ENCODE peak calls at places on chromosome 4, in eight cellular contexts. N is T-helper 1 cell, O is H9, H is left lung, A is lower leg skin, R is coronary artery, W is iris pigment epithelial cell, Z is endothelial cell. D is an unnamed sample.

GRCh38 chr4:74900862-74901261 is 32.1 kb upstream of the PARM1 start:
- DNase-seq in N (no peak), A (no peak), H (no peak), R (no peak), Z (no peak), W (no peak), O (no peak), D (no peak)

GRCh38 chr4:55215087-55215486 is 89.7 kb upstream of the KDR start:
- DNase-seq in W (no peak), O (no peak), Z (no peak), N (no peak), H (no peak), R (no peak), A (no peak), D (no peak)

GRCh38 chr4:36761625-36762024 is 480.2 kb downstream of the DTHD1 start:
- DNase-seq in R (no peak), A (no peak), Z (no peak), N (no peak), O (no peak), W (no peak), H (no peak), D (no peak)

GRCh38 chr4:101345271-101345595 is 2.1 kb downstream of the PPP3CA start:
- DNase-seq in O (no peak), W (peak; percentile 30), R (no peak), H (no peak), A (no peak), Z (peak; percentile 14), N (no peak), D (no peak)

GRCh38 chr4:55398461-55398860 is 2.7 kb downstream of the TMEM165 start:
- DNase-seq in N (no peak), A (no peak), O (no peak), Z (no peak), R (no peak), W (peak; percentile 61), H (no peak), D (peak; percentile 29)

GRCh38 chr4:186839122-186840037 is 115.7 kb upstream of the FAT1 start:
- DNase-seq in A (no peak), R (no peak), O (no peak), H (no peak), N (no peak), W (peak; percentile 94), Z (no peak), D (peak; percentile 64)

GRCh38 chr4:123564758-123565346 is 168.3 kb downstream of the SPRY1 start:
- DNase-seq in H (no peak), Z (peak; percentile 62), O (peak; percentile 78), N (peak; percentile 14), R (no peak), A (no peak), W (peak; percentile 85), D (peak; percentile 65)

GRCh38 chr4:8618961-8619720 is 26.6 kb downstream of the CPZ start:
- DNase-seq in Z (no peak), A (no peak), N (no peak), H (peak; percentile 70), O (no peak), W (no peak), R (no peak), D (no peak)

GRCh38 chr4:6619466-6620255 is 20.8 kb upstream of the MRFAP1 start:
- DNase-seq in A (no peak), R (no peak), Z (no peak), W (no peak), O (no peak), H (no peak), N (no peak), D (no peak)

GRCh38 chr4:184103755-184104367 is 113.8 kb downstream of the ENPP6 start:
- DNase-seq in H (no peak), W (no peak), N (no peak), R (no peak), A (no peak), Z (no peak), O (no peak), D (no peak)

GRCh38 chr4:20422398-20422797 is 170.7 kb downstream of the SLIT2 start:
- DNase-seq in W (peak; percentile 63), O (peak; percentile 73), H (no peak), Z (peak; percentile 69), A (no peak), R (no peak), N (no peak), D (peak; percentile 60)

GRCh38 chr4:7419961-7420660 is 14.6 kb downstream of the PSAPL1 start:
- DNase-seq in Z (no peak), A (no peak), R (peak; percentile 46), N (no peak), W (no peak), O (peak; percentile 26), H (no peak), D (no peak)

GRCh38 chr4:99979872-99980271 is 29.8 kb upstream of the H2AZ1 start:
- DNase-seq in Z (no peak), R (no peak), O (no peak), N (no peak), W (peak; percentile 50), A (no peak), H (no peak), D (no peak)

GRCh38 chr4:4780634-4781287 is 78.7 kb upstream of the MSX1 start:
- DNase-seq in O (no peak), W (peak; percentile 74), R (no peak), A (peak; percentile 23), H (no peak), N (no peak), Z (no peak), D (peak; percentile 24)

GRCh38 chr4:2286904-2287593 is 25.1 kb upstream of the MXD4 start:
- DNase-seq in W (no peak), O (peak; percentile 27), R (no peak), Z (no peak), H (peak; percentile 49), A (no peak), N (no peak), D (no peak)

GRCh38 chr4:153257151-153257620 is 52.9 kb downstream of the TRIM2 start:
- DNase-seq in N (no peak), R (no peak), Z (peak; percentile 24), W (peak; percentile 81), O (peak; percentile 77), A (no peak), H (no peak), D (peak; percentile 63)

GRCh38 chr4:184476660-184477059 is 2.3 kb upstream of the IRF2 start:
- DNase-seq in H (no peak), A (no peak), O (no peak), R (no peak), N (no peak), W (no peak), Z (no peak), D (no peak)

GRCh38 chr4:108492816-108493595 is 127.4 kb upstream of the RPL34 start:
- DNase-seq in Z (peak; percentile 42), O (peak; percentile 75), A (no peak), W (peak; percentile 19), R (no peak), N (no peak), H (no peak), D (no peak)

GRCh38 chr4:64368741-64369140 is 40.5 kb downstream of the TECRL start:
- DNase-seq in N (no peak), Z (no peak), H (no peak), A (no peak), R (no peak), O (no peak), W (no peak), D (no peak)

GRCh38 chr4:97498875-97499274 is 644.4 kb downstream of the STPG2 start:
- DNase-seq in W (peak; percentile 53), Z (no peak), H (no peak), N (no peak), A (no peak), O (no peak), R (no peak), D (peak; percentile 64)

GRCh38 chr4:148397006-148397673 is 45.1 kb downstream of the NR3C2 start:
- DNase-seq in Z (no peak), W (no peak), R (no peak), O (no peak), H (no peak), A (no peak), N (no peak), D (no peak)

GRCh38 chr4:16294455-16294854 is 68.2 kb upstream of the TAPT1 start:
- DNase-seq in R (no peak), N (no peak), W (peak; percentile 48), Z (no peak), O (no peak), A (no peak), H (no peak), D (peak; percentile 16)

GRCh38 chr4:74109894-74110605 is 11.1 kb upstream of the CXCL2 start:
- DNase-seq in H (no peak), R (no peak), A (no peak), N (no peak), W (peak; percentile 89), O (no peak), Z (no peak), D (peak; percentile 91)

GRCh38 chr4:119550857-119551532 is 77.6 kb downstream of the PDE5A start:
- DNase-seq in O (no peak), N (no peak), Z (no peak), A (no peak), R (no peak), H (no peak), W (peak; percentile 73), D (no peak)

GRCh38 chr4:89438102-89438831 is 130.7 kb upstream of the GPRIN3 start:
- DNase-seq in N (peak; percentile 35), Z (no peak), A (peak; percentile 14), W (peak; percentile 51), R (no peak), O (peak; percentile 76), H (no peak), D (peak; percentile 57)

GRCh38 chr4:140004580-140005314 is 149.2 kb downstream of the MAML3 start:
- DNase-seq in Z (peak; percentile 39), A (no peak), R (no peak), N (no peak), O (peak; percentile 60), W (peak; percentile 52), H (peak; percentile 78), D (peak; percentile 39)

GRCh38 chr4:174156239-174156826 is 127.1 kb downstream of the FBXO8 start:
- DNase-seq in A (no peak), W (peak; percentile 53), Z (no peak), H (no peak), N (no peak), R (no peak), O (no peak), D (peak; percentile 54)

GRCh38 chr4:26995316-26995715 is 134.7 kb downstream of the STIM2 start:
- DNase-seq in Z (no peak), H (no peak), R (no peak), N (no peak), O (no peak), A (no peak), W (no peak), D (no peak)

GRCh38 chr4:84384801-84385582 is 114.1 kb downstream of the NKX6-1 start:
- DNase-seq in H (no peak), W (no peak), N (no peak), R (no peak), A (no peak), O (no peak), Z (no peak), D (no peak)

GRCh38 chr4:1594871-1595788 is 89.0 kb downstream of the FAM53A start:
- DNase-seq in W (no peak), O (no peak), H (peak; percentile 50), Z (no peak), A (no peak), R (no peak), N (peak; percentile 7), D (no peak)

GRCh38 chr4:81746071-81746470 is 274.4 kb upstream of the RASGEF1B start:
- DNase-seq in N (no peak), R (no peak), H (no peak), A (no peak), O (no peak), W (no peak), Z (no peak), D (no peak)

GRCh38 chr4:15396157-15396800 is 31.6 kb upstream of the C1QTNF7 start:
- DNase-seq in W (peak; percentile 63), O (peak; percentile 76), A (no peak), R (no peak), H (no peak), N (peak; percentile 26), Z (peak; percentile 54), D (peak; percentile 49)

GRCh38 chr4:53702334-53703266 is 111.3 kb upstream of the LNX1 start:
- DNase-seq in O (peak; percentile 49), R (peak; percentile 81), H (peak; percentile 85), Z (no peak), N (no peak), W (peak; percentile 83), A (peak; percentile 79), D (peak; percentile 88)

GRCh38 chr4:1008840-1009646 is 2.4 kb upstream of the FGFRL1 start:
- DNase-seq in Z (no peak), R (no peak), H (no peak), N (no peak), A (peak; percentile 51), W (no peak), O (peak; percentile 62), D (no peak)

D was measured in M059J.